ENCODE peak calls at places on chromosomes 16 and 17, in nine cellular contexts. One of them, this sample, is unnamed.

GRCh38 chr17:82272495-82273326 is 789 bp downstream of the CSNK1D start:
- DNase-seq in COR-L47: no peak
- DNase-seq in SW480: no peak
- DNase-seq in GM23248: peak; percentile 50
- DNase-seq in right lobe of liver: peak; percentile 68
- DNase-seq in activated CD8-positive, alpha-beta memory T cell treated with anti-CD3 and anti-CD28 coated beads, Interleukin-2, amount 10 ng/mL, durations not matched to agents 7 days and 5 days: peak; percentile 52
- DNase-seq in mesenchymal stem cell: no peak
- DNase-seq in GM10248: peak; percentile 65
- DNase-seq in transverse colon: peak; percentile 58
- DNase-seq in this sample: peak; percentile 79

GRCh38 chr16:71230122-71230845 is at the start of gene HYDIN:
- DNase-seq in COR-L47: peak; percentile 75
- DNase-seq in SW480: no peak
- DNase-seq in GM23248: peak; percentile 63
- DNase-seq in right lobe of liver: peak; percentile 56
- DNase-seq in activated CD8-positive, alpha-beta memory T cell treated with anti-CD3 and anti-CD28 coated beads, Interleukin-2, amount 10 ng/mL, durations not matched to agents 7 days and 5 days: no peak
- DNase-seq in mesenchymal stem cell: peak; percentile 27
- DNase-seq in GM10248: no peak
- DNase-seq in transverse colon: peak; percentile 41
- DNase-seq in this sample: no peak

GRCh38 chr16:12627394-12627793 is 176.3 kb downstream of the CPPED1 start:
- DNase-seq in COR-L47: no peak
- DNase-seq in SW480: no peak
- DNase-seq in GM23248: no peak
- DNase-seq in right lobe of liver: peak; percentile 23
- DNase-seq in activated CD8-positive, alpha-beta memory T cell treated with anti-CD3 and anti-CD28 coated beads, Interleukin-2, amount 10 ng/mL, durations not matched to agents 7 days and 5 days: no peak
- DNase-seq in mesenchymal stem cell: no peak
- DNase-seq in GM10248: no peak
- DNase-seq in transverse colon: no peak
- DNase-seq in this sample: no peak

GRCh38 chr16:31707743-31708335 is 165.8 kb upstream of the ZNF267 start:
- DNase-seq in COR-L47: no peak
- DNase-seq in SW480: no peak
- DNase-seq in GM23248: no peak
- DNase-seq in right lobe of liver: no peak
- DNase-seq in activated CD8-positive, alpha-beta memory T cell treated with anti-CD3 and anti-CD28 coated beads, Interleukin-2, amount 10 ng/mL, durations not matched to agents 7 days and 5 days: no peak
- DNase-seq in mesenchymal stem cell: no peak
- DNase-seq in GM10248: no peak
- DNase-seq in transverse colon: no peak
- DNase-seq in this sample: peak; percentile 67

GRCh38 chr16:57600048-57600835 is 28.2 kb upstream of the ADGRG1 start:
- DNase-seq in COR-L47: peak; percentile 45
- DNase-seq in SW480: peak; percentile 71
- DNase-seq in GM23248: peak; percentile 57
- DNase-seq in right lobe of liver: peak; percentile 70
- DNase-seq in activated CD8-positive, alpha-beta memory T cell treated with anti-CD3 and anti-CD28 coated beads, Interleukin-2, amount 10 ng/mL, durations not matched to agents 7 days and 5 days: peak; percentile 65
- DNase-seq in mesenchymal stem cell: peak; percentile 23
- DNase-seq in GM10248: peak; percentile 71
- DNase-seq in transverse colon: peak; percentile 75
- DNase-seq in this sample: no peak

GRCh38 chr17:47184671-47185070 is 4.4 kb downstream of the CDC27 start:
- DNase-seq in COR-L47: no peak
- DNase-seq in SW480: no peak
- DNase-seq in GM23248: peak; percentile 67
- DNase-seq in right lobe of liver: no peak
- DNase-seq in activated CD8-positive, alpha-beta memory T cell treated with anti-CD3 and anti-CD28 coated beads, Interleukin-2, amount 10 ng/mL, durations not matched to agents 7 days and 5 days: no peak
- DNase-seq in mesenchymal stem cell: no peak
- DNase-seq in GM10248: no peak
- DNase-seq in transverse colon: no peak
- DNase-seq in this sample: no peak

GRCh38 chr16:68356249-68356918 is 45.6 kb downstream of the PRMT7 start:
- DNase-seq in COR-L47: no peak
- DNase-seq in SW480: no peak
- DNase-seq in GM23248: no peak
- DNase-seq in right lobe of liver: no peak
- DNase-seq in activated CD8-positive, alpha-beta memory T cell treated with anti-CD3 and anti-CD28 coated beads, Interleukin-2, amount 10 ng/mL, durations not matched to agents 7 days and 5 days: peak; percentile 95
- DNase-seq in mesenchymal stem cell: peak; percentile 19
- DNase-seq in GM10248: peak; percentile 87
- DNase-seq in transverse colon: peak; percentile 78
- DNase-seq in this sample: peak; percentile 59

GRCh38 chr17:58336456-58337094 is 8.0 kb upstream of the TSPOAP1 start:
- DNase-seq in COR-L47: no peak
- DNase-seq in SW480: peak; percentile 44
- DNase-seq in GM23248: peak; percentile 40
- DNase-seq in right lobe of liver: no peak
- DNase-seq in activated CD8-positive, alpha-beta memory T cell treated with anti-CD3 and anti-CD28 coated beads, Interleukin-2, amount 10 ng/mL, durations not matched to agents 7 days and 5 days: peak; percentile 60
- DNase-seq in mesenchymal stem cell: no peak
- DNase-seq in GM10248: no peak
- DNase-seq in transverse colon: no peak
- DNase-seq in this sample: no peak

GRCh38 chr16:30351586-30352419 is 3.3 kb downstream of the CD2BP2 start:
- DNase-seq in COR-L47: no peak
- DNase-seq in SW480: no peak
- DNase-seq in GM23248: peak; percentile 96
- DNase-seq in right lobe of liver: peak; percentile 93
- DNase-seq in activated CD8-positive, alpha-beta memory T cell treated with anti-CD3 and anti-CD28 coated beads, Interleukin-2, amount 10 ng/mL, durations not matched to agents 7 days and 5 days: no peak
- DNase-seq in mesenchymal stem cell: no peak
- DNase-seq in GM10248: no peak
- DNase-seq in transverse colon: peak; percentile 61
- DNase-seq in this sample: peak; percentile 81

GRCh38 chr16:51849715-51850114 is 697.2 kb downstream of the TOX3 start:
- DNase-seq in COR-L47: no peak
- DNase-seq in SW480: no peak
- DNase-seq in GM23248: no peak
- DNase-seq in right lobe of liver: no peak
- DNase-seq in activated CD8-positive, alpha-beta memory T cell treated with anti-CD3 and anti-CD28 coated beads, Interleukin-2, amount 10 ng/mL, durations not matched to agents 7 days and 5 days: no peak
- DNase-seq in mesenchymal stem cell: no peak
- DNase-seq in GM10248: no peak
- DNase-seq in transverse colon: no peak
- DNase-seq in this sample: no peak

GRCh38 chr17:82318772-82319606 is 1.6 kb upstream of the CD7 start:
- DNase-seq in COR-L47: no peak
- DNase-seq in SW480: no peak
- DNase-seq in GM23248: no peak
- DNase-seq in right lobe of liver: no peak
- DNase-seq in activated CD8-positive, alpha-beta memory T cell treated with anti-CD3 and anti-CD28 coated beads, Interleukin-2, amount 10 ng/mL, durations not matched to agents 7 days and 5 days: no peak
- DNase-seq in mesenchymal stem cell: no peak
- DNase-seq in GM10248: no peak
- DNase-seq in transverse colon: no peak
- DNase-seq in this sample: no peak

GRCh38 chr17:2195729-2196128 is 107.9 kb downstream of the SMG6 start:
- DNase-seq in COR-L47: no peak
- DNase-seq in SW480: peak; percentile 7
- DNase-seq in GM23248: peak; percentile 64
- DNase-seq in right lobe of liver: no peak
- DNase-seq in activated CD8-positive, alpha-beta memory T cell treated with anti-CD3 and anti-CD28 coated beads, Interleukin-2, amount 10 ng/mL, durations not matched to agents 7 days and 5 days: no peak
- DNase-seq in mesenchymal stem cell: no peak
- DNase-seq in GM10248: peak; percentile 43
- DNase-seq in transverse colon: no peak
- DNase-seq in this sample: no peak

GRCh38 chr16:11949527-11949926 is 7.7 kb upstream of the NPIPB2 start:
- DNase-seq in COR-L47: peak; percentile 16
- DNase-seq in SW480: peak; percentile 72
- DNase-seq in GM23248: peak; percentile 71
- DNase-seq in right lobe of liver: no peak
- DNase-seq in activated CD8-positive, alpha-beta memory T cell treated with anti-CD3 and anti-CD28 coated beads, Interleukin-2, amount 10 ng/mL, durations not matched to agents 7 days and 5 days: no peak
- DNase-seq in mesenchymal stem cell: peak; percentile 62
- DNase-seq in GM10248: peak; percentile 81
- DNase-seq in transverse colon: peak; percentile 23
- DNase-seq in this sample: no peak

GRCh38 chr17:73942668-73943415 is 260.6 kb upstream of the RPL38 start:
- DNase-seq in COR-L47: no peak
- DNase-seq in SW480: no peak
- DNase-seq in GM23248: no peak
- DNase-seq in right lobe of liver: no peak
- DNase-seq in activated CD8-positive, alpha-beta memory T cell treated with anti-CD3 and anti-CD28 coated beads, Interleukin-2, amount 10 ng/mL, durations not matched to agents 7 days and 5 days: no peak
- DNase-seq in mesenchymal stem cell: no peak
- DNase-seq in GM10248: no peak
- DNase-seq in transverse colon: no peak
- DNase-seq in this sample: no peak

GRCh38 chr17:8532021-8532420 is 96.3 kb downstream of the NDEL1 start:
- DNase-seq in COR-L47: no peak
- DNase-seq in SW480: no peak
- DNase-seq in GM23248: peak; percentile 14
- DNase-seq in right lobe of liver: peak; percentile 62
- DNase-seq in activated CD8-positive, alpha-beta memory T cell treated with anti-CD3 and anti-CD28 coated beads, Interleukin-2, amount 10 ng/mL, durations not matched to agents 7 days and 5 days: no peak
- DNase-seq in mesenchymal stem cell: no peak
- DNase-seq in GM10248: no peak
- DNase-seq in transverse colon: no peak
- DNase-seq in this sample: no peak

GRCh38 chr17:81537343-81537855 is 9.2 kb downstream of the FSCN2 start:
- DNase-seq in COR-L47: peak; percentile 94
- DNase-seq in SW480: peak; percentile 55
- DNase-seq in GM23248: no peak
- DNase-seq in right lobe of liver: no peak
- DNase-seq in activated CD8-positive, alpha-beta memory T cell treated with anti-CD3 and anti-CD28 coated beads, Interleukin-2, amount 10 ng/mL, durations not matched to agents 7 days and 5 days: peak; percentile 47
- DNase-seq in mesenchymal stem cell: no peak
- DNase-seq in GM10248: peak; percentile 59
- DNase-seq in transverse colon: peak; percentile 67
- DNase-seq in this sample: peak; percentile 45

GRCh38 chr16:84851192-84852127 is 31.7 kb downstream of the CRISPLD2 start:
- DNase-seq in COR-L47: no peak
- DNase-seq in SW480: peak; percentile 62
- DNase-seq in GM23248: peak; percentile 83
- DNase-seq in right lobe of liver: peak; percentile 77
- DNase-seq in activated CD8-positive, alpha-beta memory T cell treated with anti-CD3 and anti-CD28 coated beads, Interleukin-2, amount 10 ng/mL, durations not matched to agents 7 days and 5 days: no peak
- DNase-seq in mesenchymal stem cell: peak; percentile 87
- DNase-seq in GM10248: no peak
- DNase-seq in transverse colon: no peak
- DNase-seq in this sample: no peak

GRCh38 chr17:34628883-34629282 is 49.5 kb downstream of the TMEM132E start:
- DNase-seq in COR-L47: no peak
- DNase-seq in SW480: no peak
- DNase-seq in GM23248: no peak
- DNase-seq in right lobe of liver: no peak
- DNase-seq in activated CD8-positive, alpha-beta memory T cell treated with anti-CD3 and anti-CD28 coated beads, Interleukin-2, amount 10 ng/mL, durations not matched to agents 7 days and 5 days: no peak
- DNase-seq in mesenchymal stem cell: no peak
- DNase-seq in GM10248: no peak
- DNase-seq in transverse colon: no peak
- DNase-seq in this sample: no peak

GRCh38 chr17:57206928-57207327 is 49.4 kb upstream of the MSI2 start:
- DNase-seq in COR-L47: no peak
- DNase-seq in SW480: no peak
- DNase-seq in GM23248: no peak
- DNase-seq in right lobe of liver: no peak
- DNase-seq in activated CD8-positive, alpha-beta memory T cell treated with anti-CD3 and anti-CD28 coated beads, Interleukin-2, amount 10 ng/mL, durations not matched to agents 7 days and 5 days: no peak
- DNase-seq in mesenchymal stem cell: no peak
- DNase-seq in GM10248: no peak
- DNase-seq in transverse colon: no peak
- DNase-seq in this sample: no peak

GRCh38 chr17:40284085-40284713 is 3.5 kb upstream of the CDC6 start:
- DNase-seq in COR-L47: no peak
- DNase-seq in SW480: peak; percentile 57
- DNase-seq in GM23248: peak; percentile 85
- DNase-seq in right lobe of liver: no peak
- DNase-seq in activated CD8-positive, alpha-beta memory T cell treated with anti-CD3 and anti-CD28 coated beads, Interleukin-2, amount 10 ng/mL, durations not matched to agents 7 days and 5 days: no peak
- DNase-seq in mesenchymal stem cell: peak; percentile 85
- DNase-seq in GM10248: no peak
- DNase-seq in transverse colon: peak; percentile 36
- DNase-seq in this sample: no peak

GRCh38 chr17:10600551-10600950 is 51.1 kb upstream of the MYH2 start:
- DNase-seq in COR-L47: no peak
- DNase-seq in SW480: no peak
- DNase-seq in GM23248: peak; percentile 63
- DNase-seq in right lobe of liver: no peak
- DNase-seq in activated CD8-positive, alpha-beta memory T cell treated with anti-CD3 and anti-CD28 coated beads, Interleukin-2, amount 10 ng/mL, durations not matched to agents 7 days and 5 days: no peak
- DNase-seq in mesenchymal stem cell: no peak
- DNase-seq in GM10248: no peak
- DNase-seq in transverse colon: no peak
- DNase-seq in this sample: no peak

GRCh38 chr16:23058576-23058975 is 90.7 kb downstream of the USP31 start:
- DNase-seq in COR-L47: no peak
- DNase-seq in SW480: no peak
- DNase-seq in GM23248: peak; percentile 4
- DNase-seq in right lobe of liver: no peak
- DNase-seq in activated CD8-positive, alpha-beta memory T cell treated with anti-CD3 and anti-CD28 coated beads, Interleukin-2, amount 10 ng/mL, durations not matched to agents 7 days and 5 days: no peak
- DNase-seq in mesenchymal stem cell: no peak
- DNase-seq in GM10248: no peak
- DNase-seq in transverse colon: no peak
- DNase-seq in this sample: no peak

GRCh38 chr16:401468-402348 is at the start of gene DECR2:
- DNase-seq in COR-L47: peak; percentile 87
- DNase-seq in SW480: peak; percentile 82
- DNase-seq in GM23248: peak; percentile 97
- DNase-seq in right lobe of liver: peak; percentile 98
- DNase-seq in activated CD8-positive, alpha-beta memory T cell treated with anti-CD3 and anti-CD28 coated beads, Interleukin-2, amount 10 ng/mL, durations not matched to agents 7 days and 5 days: peak; percentile 98
- DNase-seq in mesenchymal stem cell: peak; percentile 87
- DNase-seq in GM10248: peak; percentile 99
- DNase-seq in transverse colon: peak; percentile 98
- DNase-seq in this sample: peak; percentile 99

GRCh38 chr17:7502987-7503386 is 18.8 kb downstream of the POLR2A start:
- DNase-seq in COR-L47: no peak
- DNase-seq in SW480: no peak
- DNase-seq in GM23248: peak; percentile 22
- DNase-seq in right lobe of liver: no peak
- DNase-seq in activated CD8-positive, alpha-beta memory T cell treated with anti-CD3 and anti-CD28 coated beads, Interleukin-2, amount 10 ng/mL, durations not matched to agents 7 days and 5 days: no peak
- DNase-seq in mesenchymal stem cell: no peak
- DNase-seq in GM10248: no peak
- DNase-seq in transverse colon: no peak
- DNase-seq in this sample: no peak

GRCh38 chr16:22670551-22670970 is 143.4 kb upstream of the HS3ST2 start:
- DNase-seq in COR-L47: no peak
- DNase-seq in SW480: no peak
- DNase-seq in GM23248: no peak
- DNase-seq in right lobe of liver: no peak
- DNase-seq in activated CD8-positive, alpha-beta memory T cell treated with anti-CD3 and anti-CD28 coated beads, Interleukin-2, amount 10 ng/mL, durations not matched to agents 7 days and 5 days: no peak
- DNase-seq in mesenchymal stem cell: no peak
- DNase-seq in GM10248: peak; percentile 66
- DNase-seq in transverse colon: no peak
- DNase-seq in this sample: no peak

This sample was measured in Right ventricle myocardium inferior.